ENCODE peak calls at places on chromosomes 6 and 20, in five cellular contexts. One of them, this sample, is unnamed.

GRCh38 chr6:4805553-4806307 is 29.5 kb downstream of the CDYL start:
- DNase-seq in stimulated activated CD4-positive, alpha-beta T cell treated with anti-CD3 and anti-CD28 coated beads, Interleukin-4, amount 100 ng/mL, for 24 hours: peak; percentile 18
- DNase-seq in activated CD4-positive, alpha-beta T cell treated with anti-CD3 and anti-CD28 coated beads, Interleukin-2, amount 50 U/mL, for 48 hours: peak; percentile 41
- DNase-seq in activated CD8-positive, alpha-beta memory T cell treated with anti-CD3 and anti-CD28 coated beads for 48 hours: no peak
- DNase-seq in DMS 273 treated with DMSO at 0.1 percent for 48 hours: peak; percentile 12
- DNase-seq in this sample: peak; percentile 60

GRCh38 chr6:72715119-72715518 is 93.3 kb downstream of the KCNQ5 start:
- DNase-seq in activated CD8-positive, alpha-beta memory T cell treated with anti-CD3 and anti-CD28 coated beads for 48 hours: no peak
- DNase-seq in activated CD4-positive, alpha-beta T cell treated with anti-CD3 and anti-CD28 coated beads, Interleukin-2, amount 50 U/mL, for 48 hours: no peak
- DNase-seq in stimulated activated CD4-positive, alpha-beta T cell treated with anti-CD3 and anti-CD28 coated beads, Interleukin-4, amount 100 ng/mL, for 24 hours: no peak
- DNase-seq in DMS 273 treated with DMSO at 0.1 percent for 48 hours: no peak
- DNase-seq in this sample: no peak

GRCh38 chr6:73367761-73368355 is 1.8 kb downstream of the OOEP start:
- DNase-seq in activated CD8-positive, alpha-beta memory T cell treated with anti-CD3 and anti-CD28 coated beads for 48 hours: no peak
- DNase-seq in stimulated activated CD4-positive, alpha-beta T cell treated with anti-CD3 and anti-CD28 coated beads, Interleukin-4, amount 100 ng/mL, for 24 hours: no peak
- DNase-seq in activated CD4-positive, alpha-beta T cell treated with anti-CD3 and anti-CD28 coated beads, Interleukin-2, amount 50 U/mL, for 48 hours: no peak
- DNase-seq in DMS 273 treated with DMSO at 0.1 percent for 48 hours: no peak
- DNase-seq in this sample: no peak

GRCh38 chr6:83474309-83474708 is 38.0 kb upstream of the PRSS35 start:
- DNase-seq in DMS 273 treated with DMSO at 0.1 percent for 48 hours: no peak
- DNase-seq in activated CD8-positive, alpha-beta memory T cell treated with anti-CD3 and anti-CD28 coated beads for 48 hours: no peak
- DNase-seq in stimulated activated CD4-positive, alpha-beta T cell treated with anti-CD3 and anti-CD28 coated beads, Interleukin-4, amount 100 ng/mL, for 24 hours: no peak
- DNase-seq in activated CD4-positive, alpha-beta T cell treated with anti-CD3 and anti-CD28 coated beads, Interleukin-2, amount 50 U/mL, for 48 hours: no peak
- DNase-seq in this sample: peak; percentile 28

GRCh38 chr20:63321148-63321831 is 28.3 kb downstream of the COL20A1 start:
- DNase-seq in activated CD4-positive, alpha-beta T cell treated with anti-CD3 and anti-CD28 coated beads, Interleukin-2, amount 50 U/mL, for 48 hours: no peak
- DNase-seq in activated CD8-positive, alpha-beta memory T cell treated with anti-CD3 and anti-CD28 coated beads for 48 hours: no peak
- DNase-seq in DMS 273 treated with DMSO at 0.1 percent for 48 hours: no peak
- DNase-seq in stimulated activated CD4-positive, alpha-beta T cell treated with anti-CD3 and anti-CD28 coated beads, Interleukin-4, amount 100 ng/mL, for 24 hours: no peak
- DNase-seq in this sample: no peak

GRCh38 chr6:132511836-132512230 is 1.1 kb downstream of the STX7 start:
- DNase-seq in stimulated activated CD4-positive, alpha-beta T cell treated with anti-CD3 and anti-CD28 coated beads, Interleukin-4, amount 100 ng/mL, for 24 hours: no peak
- DNase-seq in activated CD4-positive, alpha-beta T cell treated with anti-CD3 and anti-CD28 coated beads, Interleukin-2, amount 50 U/mL, for 48 hours: no peak
- DNase-seq in activated CD8-positive, alpha-beta memory T cell treated with anti-CD3 and anti-CD28 coated beads for 48 hours: no peak
- DNase-seq in DMS 273 treated with DMSO at 0.1 percent for 48 hours: no peak
- DNase-seq in this sample: no peak

GRCh38 chr6:7051780-7052440 is 55.9 kb upstream of the RREB1 start:
- DNase-seq in stimulated activated CD4-positive, alpha-beta T cell treated with anti-CD3 and anti-CD28 coated beads, Interleukin-4, amount 100 ng/mL, for 24 hours: peak; percentile 50
- DNase-seq in DMS 273 treated with DMSO at 0.1 percent for 48 hours: peak; percentile 8
- DNase-seq in activated CD8-positive, alpha-beta memory T cell treated with anti-CD3 and anti-CD28 coated beads for 48 hours: no peak
- DNase-seq in activated CD4-positive, alpha-beta T cell treated with anti-CD3 and anti-CD28 coated beads, Interleukin-2, amount 50 U/mL, for 48 hours: peak; percentile 43
- DNase-seq in this sample: no peak

GRCh38 chr20:15682690-15683089 is 890.6 kb downstream of the KIF16B start:
- DNase-seq in stimulated activated CD4-positive, alpha-beta T cell treated with anti-CD3 and anti-CD28 coated beads, Interleukin-4, amount 100 ng/mL, for 24 hours: no peak
- DNase-seq in activated CD8-positive, alpha-beta memory T cell treated with anti-CD3 and anti-CD28 coated beads for 48 hours: no peak
- DNase-seq in activated CD4-positive, alpha-beta T cell treated with anti-CD3 and anti-CD28 coated beads, Interleukin-2, amount 50 U/mL, for 48 hours: no peak
- DNase-seq in DMS 273 treated with DMSO at 0.1 percent for 48 hours: no peak
- DNase-seq in this sample: no peak

This sample was measured in H4.